ENCODE peak calls at places on chromosomes 1 and 21, in nine cellular contexts. K is left ventricle myocardium inferior; R is posterior cingulate gyrus; G is hippocampal formation; D is body of pancreas; C is epithelial cell of esophagus; M is CD8-positive, alpha-beta T cell; Q is activated effector memory CD4-positive, alpha-beta T cell treated with Interleukin-2 at 50 U/mL for 16 hours; Y is Panc1. Z is an unnamed sample.

GRCh38 chr1:25649505-25650218 is 33.1 kb downstream of the MAN1C1 start:
- DNase-seq in G (no peak), C (no peak), Q (no peak), D (no peak), Y (no peak), K (no peak), R (no peak), M (no peak), Z (no peak)

GRCh38 chr1:36691374-36691773 is 208.7 kb upstream of the CSF3R start:
- DNase-seq in Q (no peak), R (no peak), K (no peak), Y (no peak), M (no peak), C (peak), G (no peak), D (no peak), Z (no peak)

GRCh38 chr1:236495359-236496120 is 28.2 kb upstream of the LGALS8 start:
- DNase-seq in M (no peak), Y (no peak), K (no peak), R (no peak), D (no peak), C (no peak), Q (no peak), G (no peak), Z (no peak)

GRCh38 chr21:38760762-38761155 is 45.0 kb upstream of the ETS2 start:
- DNase-seq in Q (no peak), C (no peak), G (no peak), K (no peak), R (no peak), M (no peak), D (no peak), Y (no peak), Z (no peak)

GRCh38 chr1:64938991-64939390 is 27.4 kb downstream of the JAK1 start:
- DNase-seq in C (no peak), M (no peak), Q (no peak), G (no peak), D (no peak), Y (no peak), R (no peak), K (no peak), Z (no peak)

GRCh38 chr21:27739187-27739586 is 772.3 kb upstream of the ADAMTS5 start:
- DNase-seq in D (no peak), G (no peak), Q (no peak), R (no peak), C (no peak), M (no peak), Y (no peak), K (no peak), Z (no peak)

GRCh38 chr1:155174334-155175280 is 958 bp downstream of the TRIM46 start:
- DNase-seq in Q (peak), Y (no peak), K (no peak), M (peak), C (no peak), D (no peak), R (peak), G (no peak), Z (no peak)

GRCh38 chr1:119987112-119987511 is 82.3 kb downstream of the NOTCH2 start:
- DNase-seq in Q (no peak), G (no peak), Y (no peak), K (no peak), M (no peak), D (no peak), C (peak), R (no peak), Z (no peak)

GRCh38 chr1:11151134-11151533 is 38.0 kb upstream of the ANGPTL7 start:
- DNase-seq in G (no peak), Y (no peak), R (no peak), M (no peak), D (no peak), Q (no peak), K (no peak), C (no peak), Z (no peak)

GRCh38 chr1:111270781-111271463 is 19.7 kb upstream of the CHIA start:
- DNase-seq in C (no peak), Q (no peak), M (peak), D (no peak), Y (no peak), R (no peak), K (no peak), G (no peak), Z (no peak)

GRCh38 chr1:47175227-47175934 is 14.5 kb downstream of the PDZK1IP1 start:
- DNase-seq in C (peak), D (peak), R (peak), Q (no peak), M (peak), G (peak), K (no peak), Y (peak), Z (peak)

GRCh38 chr1:89986020-89986419 is 8.9 kb upstream of the ZNF326 start:
- DNase-seq in M (no peak), C (no peak), K (no peak), R (no peak), Y (no peak), Q (no peak), D (no peak), G (no peak), Z (no peak)